ENCODE peak calls at places on chromosome 10, in seven cellular contexts. W is H1, B is HepG2, Z is HCT116, X is GM12878, T is K562, L is SK-N-SH. U is an unnamed sample.

GRCh38 chr10:1020460-1020859 is 5.2 kb downstream of the IDI2 start:
- DNase-seq in W (no peak), B (no peak), Z (no peak), X (no peak), T (no peak), L (no peak), U (no peak)

GRCh38 chr10:42866115-42866995 is 83.8 kb downstream of the BMS1 start:
- DNase-seq in W (peak; percentile 90), B (peak; percentile 30), Z (peak; percentile 47), X (no peak), T (peak; percentile 79), L (peak; percentile 92), U (no peak)

GRCh38 chr10:13219685-13220670 is 14.2 kb downstream of the UCMA start:
- DNase-seq in W (peak; percentile 63), B (peak; percentile 48), Z (peak; percentile 49), X (peak; percentile 5), T (peak; percentile 44), L (no peak), U (peak; percentile 27)

GRCh38 chr10:33509231-33509871 is 174.9 kb upstream of the NRP1 start:
- DNase-seq in W (no peak), B (peak; percentile 92), Z (peak; percentile 56), X (peak; percentile 25), T (no peak), L (peak; percentile 19), U (peak; percentile 39)

GRCh38 chr10:124763267-124763666 is 19.1 kb upstream of the FAM53B start:
- DNase-seq in W (no peak), B (no peak), Z (no peak), X (no peak), T (no peak), L (no peak), U (no peak)

GRCh38 chr10:101066890-101067355 is 5.1 kb downstream of the KAZALD1 start:
- DNase-seq in W (no peak), B (no peak), Z (no peak), X (no peak), T (peak; percentile 23), L (peak; percentile 73), U (no peak)

GRCh38 chr10:79162861-79163662 is 94.3 kb downstream of the ZMIZ1 start:
- DNase-seq in W (no peak), B (no peak), Z (no peak), X (no peak), T (no peak), L (no peak), U (no peak)

GRCh38 chr10:84537447-84537931 is 209.1 kb downstream of the CCSER2 start:
- DNase-seq in W (no peak), B (peak; percentile 49), Z (peak; percentile 40), X (no peak), T (peak; percentile 89), L (peak; percentile 85), U (peak; percentile 46)

GRCh38 chr10:123995082-123995460 is 98.3 kb downstream of the CHST15 start:
- DNase-seq in W (peak; percentile 65), B (no peak), Z (peak; percentile 32), X (no peak), T (no peak), L (peak; percentile 37), U (peak; percentile 30)

GRCh38 chr10:129707406-129708388 is 240.7 kb downstream of the MGMT start:
- DNase-seq in W (no peak), B (no peak), Z (no peak), X (no peak), T (no peak), L (peak; percentile 58), U (no peak)

GRCh38 chr10:110356628-110357245 is 52.0 kb upstream of the SMNDC1 start:
- DNase-seq in W (no peak), B (no peak), Z (peak; percentile 72), X (peak; percentile 100), T (peak; percentile 15), L (no peak), U (peak; percentile 78)

GRCh38 chr10:62681211-62681940 is 123.1 kb upstream of the ADO start:
- DNase-seq in W (peak; percentile 49), B (peak; percentile 36), Z (no peak), X (peak; percentile 90), T (no peak), L (no peak), U (no peak)

GRCh38 chr10:46050956-46051355 is 4.9 kb upstream of the MSMB start:
- DNase-seq in W (no peak), B (no peak), Z (no peak), X (no peak), T (no peak), L (no peak), U (no peak)

GRCh38 chr10:14068851-14069250 is 261.9 kb downstream of the FRMD4A start:
- DNase-seq in W (no peak), B (no peak), Z (no peak), X (no peak), T (no peak), L (no peak), U (no peak)

GRCh38 chr10:7519351-7519750 is 108.5 kb upstream of the SFMBT2 start:
- DNase-seq in W (no peak), B (no peak), Z (no peak), X (no peak), T (no peak), L (no peak), U (no peak)
- TF ChIP-seq SIN3A in W (no peak), B (no peak), Z (no peak), X (no peak), T (no peak), L (no peak), U (no peak)

GRCh38 chr10:69458426-69459100 is 7.3 kb downstream of the TSPAN15 start:
- DNase-seq in W (no peak), B (no peak), Z (peak; percentile 82), X (no peak), T (no peak), L (no peak), U (no peak)
- H3K27ac ChIP-seq in W (no peak overlapping the region), B (no peak overlapping the region), Z (peak overlapping the region; percentile 69), X (no peak overlapping the region), T (peak overlapping the region; percentile 8), L (no peak overlapping the region), U (peak overlapping the region; percentile 48)

GRCh38 chr10:60465801-60466200 is 76.1 kb upstream of the ANK3 start:
- DNase-seq in W (no peak), B (no peak), Z (no peak), X (no peak), T (no peak), L (no peak), U (no peak)
- TF ChIP-seq SIN3A in W (no peak), B (no peak), Z (no peak), X (no peak), T (no peak), L (no peak), U (no peak)

GRCh38 chr10:47262606-47263295 is 37.2 kb upstream of the GDF10 start:
- DNase-seq in W (no peak), B (peak; percentile 38), Z (no peak), X (no peak), T (no peak), L (no peak), U (no peak)

GRCh38 chr10:47260505-47261111 is 39.4 kb upstream of the GDF10 start:
- DNase-seq in W (peak; percentile 17), B (no peak), Z (no peak), X (no peak), T (no peak), L (peak; percentile 66), U (no peak)

GRCh38 chr10:47261556-47261955 is 38.4 kb upstream of the GDF10 start:
- DNase-seq in W (peak; percentile 34), B (no peak), Z (no peak), X (no peak), T (no peak), L (no peak), U (no peak)

GRCh38 chr10:47259521-47259920 is 40.5 kb upstream of the GDF10 start:
- DNase-seq in W (peak; percentile 7), B (no peak), Z (no peak), X (no peak), T (no peak), L (no peak), U (no peak)

DNA sequence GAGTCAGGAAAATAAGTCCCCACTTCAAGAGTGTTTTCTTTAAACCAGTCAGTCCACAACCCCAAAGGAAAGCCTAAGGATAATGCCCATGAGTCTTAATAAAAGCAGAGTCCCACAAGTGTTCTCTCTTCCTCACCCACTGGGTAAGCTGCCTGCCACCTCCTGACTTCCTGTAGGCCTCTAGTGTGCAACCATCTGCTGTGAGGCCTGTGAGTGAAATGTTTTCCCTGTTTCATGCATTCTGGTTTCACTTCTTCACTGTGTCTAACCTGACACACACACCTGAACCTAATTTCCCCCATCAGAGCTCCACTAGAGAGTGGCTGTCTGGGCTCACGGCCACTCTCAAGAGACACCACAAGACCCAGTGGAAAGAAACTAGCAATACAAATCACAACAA is 38.9 kb upstream of the GDF10 start:
- DNase-seq in W (peak; percentile 22), B (no peak), Z (no peak), X (peak; percentile 82), T (no peak), L (no peak), U (no peak)
- H3K27ac ChIP-seq in W (no peak overlapping the region), B (no peak overlapping the region), Z (no peak overlapping the region), X (no peak overlapping the region), T (no peak overlapping the region), L (no peak overlapping the region), U (no peak overlapping the region)

GRCh38 chr10:6119962-6120361 is 31.1 kb downstream of the RBM17 start:
- DNase-seq in W (no peak), B (no peak), Z (no peak), X (no peak), T (no peak), L (no peak), U (no peak)

GRCh38 chr10:6124666-6125065 is 35.8 kb downstream of the RBM17 start:
- DNase-seq in W (no peak), B (no peak), Z (no peak), X (no peak), T (no peak), L (no peak), U (no peak)

GRCh38 chr10:6120691-6121090 is 31.9 kb downstream of the RBM17 start:
- DNase-seq in W (no peak), B (no peak), Z (no peak), X (no peak), T (no peak), L (no peak), U (no peak)

GRCh38 chr10:6121144-6121543 is 32.3 kb downstream of the RBM17 start:
- DNase-seq in W (no peak), B (no peak), Z (no peak), X (no peak), T (no peak), L (no peak), U (no peak)

GRCh38 chr10:6123467-6124042 is 34.7 kb downstream of the RBM17 start:
- DNase-seq in W (no peak), B (no peak), Z (no peak), X (no peak), T (no peak), L (no peak), U (no peak)
- TF ChIP-seq SIN3A in W (no peak), B (no peak), Z (no peak), X (no peak), T (no peak), L (no peak), U (no peak)